ENCODE peak calls at places on chromosomes 16 and 17, in nine cellular contexts. One of them, this sample, is unnamed.

GRCh38 chr17:78019976-78020716 is 61.6 kb downstream of the TNRC6C start:
- DNase-seq in activated naive CD8-positive, alpha-beta T cell treated with anti-CD3 and anti-CD28 coated beads, Interleukin-2, amount 50 U/mL, for 24 hours: no peak
- DNase-seq in HT1080: no peak
- DNase-seq in AG09319: no peak
- DNase-seq in activated CD4-positive, alpha-beta T cell treated with anti-CD3 and anti-CD28 coated beads, Interleukin-2, amount 50 U/mL, for 48 hours: no peak
- DNase-seq in T-cell: no peak
- DNase-seq in left ventricle myocardium inferior: no peak
- DNase-seq in iPS-NIHi11: no peak
- DNase-seq in GM12865: peak
- DNase-seq in this sample: no peak

GRCh38 chr17:3639981-3640596 is 3.5 kb downstream of the CTNS start:
- DNase-seq in GM12865: peak
- DNase-seq in activated CD4-positive, alpha-beta T cell treated with anti-CD3 and anti-CD28 coated beads, Interleukin-2, amount 50 U/mL, for 48 hours: peak
- DNase-seq in AG09319: peak
- DNase-seq in iPS-NIHi11: no peak
- DNase-seq in T-cell: no peak
- DNase-seq in activated naive CD8-positive, alpha-beta T cell treated with anti-CD3 and anti-CD28 coated beads, Interleukin-2, amount 50 U/mL, for 24 hours: peak
- DNase-seq in HT1080: peak
- DNase-seq in left ventricle myocardium inferior: no peak
- DNase-seq in this sample: peak

GRCh38 chr16:13168091-13168572 is 266.7 kb downstream of the SHISA9 start:
- DNase-seq in activated naive CD8-positive, alpha-beta T cell treated with anti-CD3 and anti-CD28 coated beads, Interleukin-2, amount 50 U/mL, for 24 hours: no peak
- DNase-seq in T-cell: no peak
- DNase-seq in activated CD4-positive, alpha-beta T cell treated with anti-CD3 and anti-CD28 coated beads, Interleukin-2, amount 50 U/mL, for 48 hours: no peak
- DNase-seq in GM12865: no peak
- DNase-seq in iPS-NIHi11: peak
- DNase-seq in HT1080: peak
- DNase-seq in left ventricle myocardium inferior: no peak
- DNase-seq in AG09319: no peak
- DNase-seq in this sample: peak

GRCh38 chr16:30052671-30053372 is 12.7 kb upstream of the ALDOA start:
- DNase-seq in activated CD4-positive, alpha-beta T cell treated with anti-CD3 and anti-CD28 coated beads, Interleukin-2, amount 50 U/mL, for 48 hours: peak
- DNase-seq in left ventricle myocardium inferior: peak
- DNase-seq in AG09319: peak
- DNase-seq in T-cell: peak
- DNase-seq in HT1080: peak
- DNase-seq in activated naive CD8-positive, alpha-beta T cell treated with anti-CD3 and anti-CD28 coated beads, Interleukin-2, amount 50 U/mL, for 24 hours: peak
- DNase-seq in GM12865: peak
- DNase-seq in iPS-NIHi11: peak
- DNase-seq in this sample: peak

GRCh38 chr17:80817861-80818260 is 173.8 kb upstream of the CHMP6 start:
- DNase-seq in HT1080: peak
- DNase-seq in T-cell: no peak
- DNase-seq in AG09319: no peak
- DNase-seq in left ventricle myocardium inferior: no peak
- DNase-seq in GM12865: no peak
- DNase-seq in iPS-NIHi11: no peak
- DNase-seq in activated naive CD8-positive, alpha-beta T cell treated with anti-CD3 and anti-CD28 coated beads, Interleukin-2, amount 50 U/mL, for 24 hours: no peak
- DNase-seq in activated CD4-positive, alpha-beta T cell treated with anti-CD3 and anti-CD28 coated beads, Interleukin-2, amount 50 U/mL, for 48 hours: no peak
- DNase-seq in this sample: no peak

GRCh38 chr16:85969159-85969558 is 70.2 kb downstream of the IRF8 start:
- DNase-seq in GM12865: peak
- DNase-seq in activated naive CD8-positive, alpha-beta T cell treated with anti-CD3 and anti-CD28 coated beads, Interleukin-2, amount 50 U/mL, for 24 hours: no peak
- DNase-seq in HT1080: no peak
- DNase-seq in activated CD4-positive, alpha-beta T cell treated with anti-CD3 and anti-CD28 coated beads, Interleukin-2, amount 50 U/mL, for 48 hours: no peak
- DNase-seq in T-cell: no peak
- DNase-seq in AG09319: peak
- DNase-seq in left ventricle myocardium inferior: no peak
- DNase-seq in iPS-NIHi11: no peak
- DNase-seq in this sample: peak

GRCh38 chr16:11016993-11017392 is 72.6 kb downstream of the CLEC16A start:
- DNase-seq in HT1080: peak
- DNase-seq in T-cell: no peak
- DNase-seq in GM12865: no peak
- DNase-seq in AG09319: no peak
- DNase-seq in activated CD4-positive, alpha-beta T cell treated with anti-CD3 and anti-CD28 coated beads, Interleukin-2, amount 50 U/mL, for 48 hours: peak
- DNase-seq in iPS-NIHi11: no peak
- DNase-seq in left ventricle myocardium inferior: peak
- DNase-seq in activated naive CD8-positive, alpha-beta T cell treated with anti-CD3 and anti-CD28 coated beads, Interleukin-2, amount 50 U/mL, for 24 hours: peak
- DNase-seq in this sample: no peak

GRCh38 chr16:3007059-3007956 is 5.4 kb upstream of the CLDN9 start:
- DNase-seq in GM12865: no peak
- DNase-seq in iPS-NIHi11: no peak
- DNase-seq in T-cell: no peak
- DNase-seq in AG09319: no peak
- DNase-seq in activated CD4-positive, alpha-beta T cell treated with anti-CD3 and anti-CD28 coated beads, Interleukin-2, amount 50 U/mL, for 48 hours: no peak
- DNase-seq in left ventricle myocardium inferior: no peak
- DNase-seq in activated naive CD8-positive, alpha-beta T cell treated with anti-CD3 and anti-CD28 coated beads, Interleukin-2, amount 50 U/mL, for 24 hours: no peak
- DNase-seq in HT1080: no peak
- DNase-seq in this sample: no peak

GRCh38 chr16:53207810-53208752 is 153.3 kb downstream of the CHD9 start:
- DNase-seq in HT1080: peak
- DNase-seq in iPS-NIHi11: peak
- DNase-seq in activated CD4-positive, alpha-beta T cell treated with anti-CD3 and anti-CD28 coated beads, Interleukin-2, amount 50 U/mL, for 48 hours: no peak
- DNase-seq in left ventricle myocardium inferior: no peak
- DNase-seq in activated naive CD8-positive, alpha-beta T cell treated with anti-CD3 and anti-CD28 coated beads, Interleukin-2, amount 50 U/mL, for 24 hours: no peak
- DNase-seq in AG09319: peak
- DNase-seq in T-cell: peak
- DNase-seq in GM12865: peak
- DNase-seq in this sample: peak

GRCh38 chr16:85354623-85355514 is 242.6 kb upstream of the CIBAR2 start:
- DNase-seq in left ventricle myocardium inferior: no peak
- DNase-seq in iPS-NIHi11: no peak
- DNase-seq in AG09319: no peak
- DNase-seq in activated naive CD8-positive, alpha-beta T cell treated with anti-CD3 and anti-CD28 coated beads, Interleukin-2, amount 50 U/mL, for 24 hours: no peak
- DNase-seq in HT1080: peak
- DNase-seq in activated CD4-positive, alpha-beta T cell treated with anti-CD3 and anti-CD28 coated beads, Interleukin-2, amount 50 U/mL, for 48 hours: no peak
- DNase-seq in GM12865: no peak
- DNase-seq in T-cell: no peak
- DNase-seq in this sample: no peak

GRCh38 chr17:10738516-10739258 is 8.9 kb upstream of the TMEM220 start:
- DNase-seq in GM12865: no peak
- DNase-seq in iPS-NIHi11: no peak
- DNase-seq in AG09319: no peak
- DNase-seq in left ventricle myocardium inferior: no peak
- DNase-seq in activated CD4-positive, alpha-beta T cell treated with anti-CD3 and anti-CD28 coated beads, Interleukin-2, amount 50 U/mL, for 48 hours: no peak
- DNase-seq in T-cell: no peak
- DNase-seq in HT1080: no peak
- DNase-seq in activated naive CD8-positive, alpha-beta T cell treated with anti-CD3 and anti-CD28 coated beads, Interleukin-2, amount 50 U/mL, for 24 hours: no peak
- DNase-seq in this sample: no peak

GRCh38 chr17:17626840-17627239 is 35.3 kb upstream of the PEMT start:
- DNase-seq in AG09319: no peak
- DNase-seq in T-cell: no peak
- DNase-seq in iPS-NIHi11: no peak
- DNase-seq in HT1080: no peak
- DNase-seq in activated CD4-positive, alpha-beta T cell treated with anti-CD3 and anti-CD28 coated beads, Interleukin-2, amount 50 U/mL, for 48 hours: no peak
- DNase-seq in GM12865: no peak
- DNase-seq in left ventricle myocardium inferior: no peak
- DNase-seq in activated naive CD8-positive, alpha-beta T cell treated with anti-CD3 and anti-CD28 coated beads, Interleukin-2, amount 50 U/mL, for 24 hours: no peak
- DNase-seq in this sample: no peak

GRCh38 chr17:43645765-43646481 is 15.8 kb downstream of the MEOX1 start:
- DNase-seq in activated naive CD8-positive, alpha-beta T cell treated with anti-CD3 and anti-CD28 coated beads, Interleukin-2, amount 50 U/mL, for 24 hours: peak
- DNase-seq in HT1080: no peak
- DNase-seq in activated CD4-positive, alpha-beta T cell treated with anti-CD3 and anti-CD28 coated beads, Interleukin-2, amount 50 U/mL, for 48 hours: peak
- DNase-seq in left ventricle myocardium inferior: peak
- DNase-seq in T-cell: no peak
- DNase-seq in GM12865: no peak
- DNase-seq in AG09319: no peak
- DNase-seq in iPS-NIHi11: peak
- DNase-seq in this sample: no peak

GRCh38 chr17:80731255-80731840 is 186.7 kb downstream of the RPTOR start:
- DNase-seq in GM12865: no peak
- DNase-seq in activated CD4-positive, alpha-beta T cell treated with anti-CD3 and anti-CD28 coated beads, Interleukin-2, amount 50 U/mL, for 48 hours: no peak
- DNase-seq in left ventricle myocardium inferior: no peak
- DNase-seq in HT1080: no peak
- DNase-seq in iPS-NIHi11: no peak
- DNase-seq in T-cell: no peak
- DNase-seq in AG09319: no peak
- DNase-seq in activated naive CD8-positive, alpha-beta T cell treated with anti-CD3 and anti-CD28 coated beads, Interleukin-2, amount 50 U/mL, for 24 hours: no peak
- DNase-seq in this sample: no peak

GRCh38 chr17:40866838-40867237 is at the start of gene KRT12:
- DNase-seq in left ventricle myocardium inferior: no peak
- DNase-seq in T-cell: no peak
- DNase-seq in activated CD4-positive, alpha-beta T cell treated with anti-CD3 and anti-CD28 coated beads, Interleukin-2, amount 50 U/mL, for 48 hours: no peak
- DNase-seq in HT1080: no peak
- DNase-seq in GM12865: no peak
- DNase-seq in AG09319: no peak
- DNase-seq in activated naive CD8-positive, alpha-beta T cell treated with anti-CD3 and anti-CD28 coated beads, Interleukin-2, amount 50 U/mL, for 24 hours: no peak
- DNase-seq in iPS-NIHi11: no peak
- DNase-seq in this sample: no peak

GRCh38 chr17:17739388-17740066 is 58.3 kb downstream of the RAI1 start:
- DNase-seq in AG09319: no peak
- DNase-seq in left ventricle myocardium inferior: no peak
- DNase-seq in activated naive CD8-positive, alpha-beta T cell treated with anti-CD3 and anti-CD28 coated beads, Interleukin-2, amount 50 U/mL, for 24 hours: no peak
- DNase-seq in activated CD4-positive, alpha-beta T cell treated with anti-CD3 and anti-CD28 coated beads, Interleukin-2, amount 50 U/mL, for 48 hours: no peak
- DNase-seq in HT1080: peak
- DNase-seq in T-cell: no peak
- DNase-seq in GM12865: no peak
- DNase-seq in iPS-NIHi11: no peak
- DNase-seq in this sample: no peak

GRCh38 chr16:73060948-73061495 is 13.1 kb upstream of the ZFHX3 start:
- DNase-seq in AG09319: no peak
- DNase-seq in left ventricle myocardium inferior: no peak
- DNase-seq in HT1080: no peak
- DNase-seq in GM12865: no peak
- DNase-seq in iPS-NIHi11: no peak
- DNase-seq in activated naive CD8-positive, alpha-beta T cell treated with anti-CD3 and anti-CD28 coated beads, Interleukin-2, amount 50 U/mL, for 24 hours: no peak
- DNase-seq in activated CD4-positive, alpha-beta T cell treated with anti-CD3 and anti-CD28 coated beads, Interleukin-2, amount 50 U/mL, for 48 hours: no peak
- DNase-seq in T-cell: no peak
- DNase-seq in this sample: no peak

GRCh38 chr17:65359016-65359415 is 202.4 kb downstream of the AXIN2 start:
- DNase-seq in AG09319: peak
- DNase-seq in HT1080: peak
- DNase-seq in iPS-NIHi11: no peak
- DNase-seq in activated naive CD8-positive, alpha-beta T cell treated with anti-CD3 and anti-CD28 coated beads, Interleukin-2, amount 50 U/mL, for 24 hours: peak
- DNase-seq in GM12865: no peak
- DNase-seq in left ventricle myocardium inferior: no peak
- DNase-seq in T-cell: no peak
- DNase-seq in activated CD4-positive, alpha-beta T cell treated with anti-CD3 and anti-CD28 coated beads, Interleukin-2, amount 50 U/mL, for 48 hours: peak
- DNase-seq in this sample: no peak

GRCh38 chr17:55598495-55598894 is 87.2 kb upstream of the SMIM36 start:
- DNase-seq in HT1080: no peak
- DNase-seq in activated naive CD8-positive, alpha-beta T cell treated with anti-CD3 and anti-CD28 coated beads, Interleukin-2, amount 50 U/mL, for 24 hours: no peak
- DNase-seq in activated CD4-positive, alpha-beta T cell treated with anti-CD3 and anti-CD28 coated beads, Interleukin-2, amount 50 U/mL, for 48 hours: no peak
- DNase-seq in GM12865: no peak
- DNase-seq in T-cell: no peak
- DNase-seq in left ventricle myocardium inferior: no peak
- DNase-seq in iPS-NIHi11: no peak
- DNase-seq in AG09319: no peak
- DNase-seq in this sample: peak

GRCh38 chr17:66690166-66690565 is 144.8 kb upstream of the CACNG5 start:
- DNase-seq in activated naive CD8-positive, alpha-beta T cell treated with anti-CD3 and anti-CD28 coated beads, Interleukin-2, amount 50 U/mL, for 24 hours: no peak
- DNase-seq in GM12865: no peak
- DNase-seq in AG09319: no peak
- DNase-seq in HT1080: no peak
- DNase-seq in activated CD4-positive, alpha-beta T cell treated with anti-CD3 and anti-CD28 coated beads, Interleukin-2, amount 50 U/mL, for 48 hours: no peak
- DNase-seq in iPS-NIHi11: no peak
- DNase-seq in left ventricle myocardium inferior: no peak
- DNase-seq in T-cell: no peak
- DNase-seq in this sample: no peak

GRCh38 chr17:1413281-1413791 is 13.3 kb upstream of the YWHAE start:
- DNase-seq in activated naive CD8-positive, alpha-beta T cell treated with anti-CD3 and anti-CD28 coated beads, Interleukin-2, amount 50 U/mL, for 24 hours: no peak
- DNase-seq in activated CD4-positive, alpha-beta T cell treated with anti-CD3 and anti-CD28 coated beads, Interleukin-2, amount 50 U/mL, for 48 hours: no peak
- DNase-seq in iPS-NIHi11: no peak
- DNase-seq in AG09319: peak
- DNase-seq in GM12865: peak
- DNase-seq in HT1080: peak
- DNase-seq in T-cell: no peak
- DNase-seq in left ventricle myocardium inferior: peak
- DNase-seq in this sample: no peak

GRCh38 chr16:67846063-67846319 is 742 bp upstream of the NUTF2 start:
- DNase-seq in activated CD4-positive, alpha-beta T cell treated with anti-CD3 and anti-CD28 coated beads, Interleukin-2, amount 50 U/mL, for 48 hours: no peak
- DNase-seq in HT1080: no peak
- DNase-seq in left ventricle myocardium inferior: no peak
- DNase-seq in iPS-NIHi11: no peak
- DNase-seq in activated naive CD8-positive, alpha-beta T cell treated with anti-CD3 and anti-CD28 coated beads, Interleukin-2, amount 50 U/mL, for 24 hours: no peak
- DNase-seq in AG09319: no peak
- DNase-seq in T-cell: no peak
- DNase-seq in GM12865: no peak
- DNase-seq in this sample: no peak

GRCh38 chr16:35906440-35906839 is 2447.0 kb downstream of the TP53TG3F start:
- DNase-seq in iPS-NIHi11: no peak
- DNase-seq in activated CD4-positive, alpha-beta T cell treated with anti-CD3 and anti-CD28 coated beads, Interleukin-2, amount 50 U/mL, for 48 hours: no peak
- DNase-seq in AG09319: no peak
- DNase-seq in GM12865: no peak
- DNase-seq in left ventricle myocardium inferior: no peak
- DNase-seq in activated naive CD8-positive, alpha-beta T cell treated with anti-CD3 and anti-CD28 coated beads, Interleukin-2, amount 50 U/mL, for 24 hours: no peak
- DNase-seq in HT1080: no peak
- DNase-seq in T-cell: no peak
- DNase-seq in this sample: no peak